ENCODE peak calls at places on chromosomes 11 and 22, in nine cellular contexts. One of them, this sample, is unnamed.

GRCh38 chr22:22880645-22881044 is 7.0 kb upstream of the IGLL5 start:
- DNase-seq in effector memory CD4-positive, alpha-beta T cell: no peak
- DNase-seq in right lobe of liver: no peak
- DNase-seq in CD8-positive, alpha-beta memory T cell: no peak
- DNase-seq in K562: no peak
- DNase-seq in neuronal stem cell: no peak
- DNase-seq in endothelial cell of umbilical vein: no peak
- DNase-seq in transverse colon: no peak
- DNase-seq in spleen: no peak
- DNase-seq in this sample: peak; percentile 39

GRCh38 chr11:4672470-4672869 is 25.2 kb downstream of the OR51E2 start:
- DNase-seq in effector memory CD4-positive, alpha-beta T cell: no peak
- DNase-seq in right lobe of liver: no peak
- DNase-seq in CD8-positive, alpha-beta memory T cell: no peak
- DNase-seq in K562: no peak
- DNase-seq in neuronal stem cell: no peak
- DNase-seq in endothelial cell of umbilical vein: no peak
- DNase-seq in transverse colon: no peak
- DNase-seq in spleen: no peak
- DNase-seq in this sample: no peak

GRCh38 chr11:27545946-27546345 is 39.4 kb upstream of the LIN7C start:
- DNase-seq in effector memory CD4-positive, alpha-beta T cell: no peak
- DNase-seq in right lobe of liver: no peak
- DNase-seq in CD8-positive, alpha-beta memory T cell: no peak
- DNase-seq in K562: no peak
- DNase-seq in neuronal stem cell: no peak
- DNase-seq in endothelial cell of umbilical vein: no peak
- DNase-seq in transverse colon: no peak
- DNase-seq in spleen: no peak
- DNase-seq in this sample: no peak

GRCh38 chr11:61571869-61572268 is 9.0 kb downstream of the SYT7 start:
- DNase-seq in effector memory CD4-positive, alpha-beta T cell: no peak
- DNase-seq in right lobe of liver: no peak
- DNase-seq in CD8-positive, alpha-beta memory T cell: no peak
- DNase-seq in K562: no peak
- DNase-seq in neuronal stem cell: no peak
- DNase-seq in endothelial cell of umbilical vein: no peak
- DNase-seq in transverse colon: no peak
- DNase-seq in spleen: no peak
- DNase-seq in this sample: no peak

GRCh38 chr11:45266693-45267451 is 19.3 kb downstream of the SYT13 start:
- DNase-seq in effector memory CD4-positive, alpha-beta T cell: no peak
- DNase-seq in right lobe of liver: no peak
- DNase-seq in CD8-positive, alpha-beta memory T cell: no peak
- DNase-seq in K562: peak; percentile 74
- DNase-seq in neuronal stem cell: no peak
- DNase-seq in endothelial cell of umbilical vein: no peak
- DNase-seq in transverse colon: peak; percentile 85
- DNase-seq in spleen: no peak
- DNase-seq in this sample: no peak

GRCh38 chr11:16946477-16947282 is 67.5 kb downstream of the PLEKHA7 start:
- DNase-seq in effector memory CD4-positive, alpha-beta T cell: no peak
- DNase-seq in right lobe of liver: no peak
- DNase-seq in CD8-positive, alpha-beta memory T cell: no peak
- DNase-seq in K562: no peak
- DNase-seq in neuronal stem cell: no peak
- DNase-seq in endothelial cell of umbilical vein: no peak
- DNase-seq in transverse colon: no peak
- DNase-seq in spleen: no peak
- DNase-seq in this sample: no peak

GRCh38 chr11:112837162-112837826 is 123.9 kb upstream of the NCAM1 start:
- DNase-seq in effector memory CD4-positive, alpha-beta T cell: no peak
- DNase-seq in right lobe of liver: peak; percentile 49
- DNase-seq in CD8-positive, alpha-beta memory T cell: no peak
- DNase-seq in K562: no peak
- DNase-seq in neuronal stem cell: no peak
- DNase-seq in endothelial cell of umbilical vein: no peak
- DNase-seq in transverse colon: no peak
- DNase-seq in spleen: no peak
- DNase-seq in this sample: no peak

GRCh38 chr11:124402326-124402922 is 3.6 kb upstream of the OR8B3 start:
- DNase-seq in effector memory CD4-positive, alpha-beta T cell: no peak
- DNase-seq in right lobe of liver: peak; percentile 68
- DNase-seq in CD8-positive, alpha-beta memory T cell: no peak
- DNase-seq in K562: peak; percentile 58
- DNase-seq in neuronal stem cell: peak; percentile 30
- DNase-seq in endothelial cell of umbilical vein: peak; percentile 67
- DNase-seq in transverse colon: peak; percentile 47
- DNase-seq in spleen: no peak
- DNase-seq in this sample: peak; percentile 88

GRCh38 chr11:62794201-62794775 is 2.5 kb upstream of the TMEM223 start:
- DNase-seq in effector memory CD4-positive, alpha-beta T cell: no peak
- DNase-seq in right lobe of liver: no peak
- DNase-seq in CD8-positive, alpha-beta memory T cell: no peak
- DNase-seq in K562: no peak
- DNase-seq in neuronal stem cell: no peak
- DNase-seq in endothelial cell of umbilical vein: no peak
- DNase-seq in transverse colon: no peak
- DNase-seq in spleen: no peak
- DNase-seq in this sample: no peak

GRCh38 chr11:57303990-57304579 is 20.7 kb downstream of the TNKS1BP1 start:
- DNase-seq in effector memory CD4-positive, alpha-beta T cell: no peak
- DNase-seq in right lobe of liver: no peak
- DNase-seq in CD8-positive, alpha-beta memory T cell: no peak
- DNase-seq in K562: no peak
- DNase-seq in neuronal stem cell: no peak
- DNase-seq in endothelial cell of umbilical vein: no peak
- DNase-seq in transverse colon: no peak
- DNase-seq in spleen: no peak
- DNase-seq in this sample: peak; percentile 90
- H3K36me3 ChIP-seq in effector memory CD4-positive, alpha-beta T cell: peaks cover 9% of the 10 kb centered on the region
- H3K36me3 ChIP-seq in right lobe of liver: no peaks in the 10 kb centered on the region
- H3K36me3 ChIP-seq in CD8-positive, alpha-beta memory T cell: no peaks in the 10 kb centered on the region
- H3K36me3 ChIP-seq in K562: peaks cover 54% of the 10 kb centered on the region
- H3K36me3 ChIP-seq in neuronal stem cell: peaks cover 93% of the 10 kb centered on the region
- H3K36me3 ChIP-seq in endothelial cell of umbilical vein: peaks cover 45% of the 10 kb centered on the region
- H3K36me3 ChIP-seq in transverse colon: peaks cover 4% of the 10 kb centered on the region
- H3K36me3 ChIP-seq in spleen: peaks cover 39% of the 10 kb centered on the region
- H3K36me3 ChIP-seq in this sample: peaks cover 72% of the 10 kb centered on the region

GRCh38 chr22:50444663-50445062 is 30.2 kb downstream of the SBF1 start:
- DNase-seq in effector memory CD4-positive, alpha-beta T cell: no peak
- DNase-seq in right lobe of liver: no peak
- DNase-seq in CD8-positive, alpha-beta memory T cell: no peak
- DNase-seq in K562: no peak
- DNase-seq in neuronal stem cell: no peak
- DNase-seq in endothelial cell of umbilical vein: peak; percentile 62
- DNase-seq in transverse colon: peak; percentile 62
- DNase-seq in spleen: no peak
- DNase-seq in this sample: peak; percentile 99
- H3K36me3 ChIP-seq in effector memory CD4-positive, alpha-beta T cell: peaks cover 43% of the 10 kb centered on the region
- H3K36me3 ChIP-seq in right lobe of liver: no peaks in the 10 kb centered on the region
- H3K36me3 ChIP-seq in CD8-positive, alpha-beta memory T cell: peaks cover 20% of the 10 kb centered on the region
- H3K36me3 ChIP-seq in K562: peaks cover 66% of the 10 kb centered on the region
- H3K36me3 ChIP-seq in neuronal stem cell: peaks cover 86% of the 10 kb centered on the region
- H3K36me3 ChIP-seq in endothelial cell of umbilical vein: peaks cover 45% of the 10 kb centered on the region
- H3K36me3 ChIP-seq in transverse colon: no peaks in the 10 kb centered on the region
- H3K36me3 ChIP-seq in spleen: peaks cover 94% of the 10 kb centered on the region
- H3K36me3 ChIP-seq in this sample: peaks cover 40% of the 10 kb centered on the region

GRCh38 chr11:490186-490929 is 16.7 kb downstream of the RNH1 start:
- DNase-seq in effector memory CD4-positive, alpha-beta T cell: no peak
- DNase-seq in right lobe of liver: no peak
- DNase-seq in CD8-positive, alpha-beta memory T cell: no peak
- DNase-seq in K562: no peak
- DNase-seq in neuronal stem cell: no peak
- DNase-seq in endothelial cell of umbilical vein: no peak
- DNase-seq in transverse colon: no peak
- DNase-seq in spleen: no peak
- DNase-seq in this sample: peak; percentile 83

GRCh38 chr11:488992-489391 is 18.1 kb downstream of the RNH1 start:
- DNase-seq in effector memory CD4-positive, alpha-beta T cell: no peak
- DNase-seq in right lobe of liver: no peak
- DNase-seq in CD8-positive, alpha-beta memory T cell: no peak
- DNase-seq in K562: no peak
- DNase-seq in neuronal stem cell: no peak
- DNase-seq in endothelial cell of umbilical vein: no peak
- DNase-seq in transverse colon: peak; percentile 46
- DNase-seq in spleen: no peak
- DNase-seq in this sample: peak; percentile 91

GRCh38 chr11:490930-491260 is 16.1 kb downstream of the RNH1 start:
- DNase-seq in effector memory CD4-positive, alpha-beta T cell: no peak
- DNase-seq in right lobe of liver: no peak
- DNase-seq in CD8-positive, alpha-beta memory T cell: no peak
- DNase-seq in K562: no peak
- DNase-seq in neuronal stem cell: no peak
- DNase-seq in endothelial cell of umbilical vein: no peak
- DNase-seq in transverse colon: no peak
- DNase-seq in spleen: no peak
- DNase-seq in this sample: peak; percentile 86

GRCh38 chr11:488579-488978 is 18.5 kb downstream of the RNH1 start:
- DNase-seq in effector memory CD4-positive, alpha-beta T cell: no peak
- DNase-seq in right lobe of liver: no peak
- DNase-seq in CD8-positive, alpha-beta memory T cell: no peak
- DNase-seq in K562: no peak
- DNase-seq in neuronal stem cell: no peak
- DNase-seq in endothelial cell of umbilical vein: no peak
- DNase-seq in transverse colon: no peak
- DNase-seq in spleen: no peak
- DNase-seq in this sample: peak; percentile 88

DNA sequence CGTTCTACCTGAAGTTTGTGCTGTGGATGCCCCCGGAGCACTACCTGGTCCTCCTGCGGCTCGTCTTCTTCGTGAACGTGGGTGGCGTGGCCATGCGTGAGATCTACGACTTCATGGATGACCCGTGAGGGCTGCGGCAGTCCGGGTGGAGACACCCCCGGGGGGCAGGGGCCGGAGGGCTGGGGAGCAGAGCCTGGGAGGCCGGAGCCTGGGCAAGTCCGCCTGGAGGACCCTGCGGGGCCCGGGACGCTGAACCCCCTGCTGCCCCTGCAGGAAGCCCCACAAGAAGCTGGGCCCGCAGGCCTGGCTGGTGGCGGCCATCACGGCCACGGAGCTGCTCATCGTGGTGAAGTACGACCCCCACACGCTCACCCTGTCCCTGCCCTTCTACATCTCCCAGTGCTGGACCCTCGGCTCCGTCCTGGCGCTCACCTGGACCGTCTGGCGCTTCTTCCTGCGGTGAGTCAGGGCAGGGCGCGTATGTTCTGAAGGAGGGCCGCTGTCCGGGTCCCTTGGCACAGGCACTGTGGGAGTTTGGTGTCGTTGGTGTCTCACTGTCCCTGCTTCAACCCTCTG is 17.3 kb downstream of the RNH1 start:
- DNase-seq in effector memory CD4-positive, alpha-beta T cell: no peak
- DNase-seq in right lobe of liver: no peak
- DNase-seq in CD8-positive, alpha-beta memory T cell: no peak
- DNase-seq in K562: no peak
- DNase-seq in neuronal stem cell: no peak
- DNase-seq in endothelial cell of umbilical vein: no peak
- DNase-seq in transverse colon: no peak
- DNase-seq in spleen: no peak
- DNase-seq in this sample: peak; percentile 90
- H3K36me3 ChIP-seq in effector memory CD4-positive, alpha-beta T cell: peaks cover 6% of the 10 kb centered on the region
- H3K36me3 ChIP-seq in right lobe of liver: no peaks in the 10 kb centered on the region
- H3K36me3 ChIP-seq in CD8-positive, alpha-beta memory T cell: no peaks in the 10 kb centered on the region
- H3K36me3 ChIP-seq in K562: peaks cover 67% of the 10 kb centered on the region
- H3K36me3 ChIP-seq in neuronal stem cell: peaks cover 40% of the 10 kb centered on the region
- H3K36me3 ChIP-seq in endothelial cell of umbilical vein: peaks cover 24% of the 10 kb centered on the region
- H3K36me3 ChIP-seq in transverse colon: peaks cover 4% of the 10 kb centered on the region
- H3K36me3 ChIP-seq in spleen: peaks cover 69% of the 10 kb centered on the region
- H3K36me3 ChIP-seq in this sample: peaks cover 16% of the 10 kb centered on the region

DNA sequence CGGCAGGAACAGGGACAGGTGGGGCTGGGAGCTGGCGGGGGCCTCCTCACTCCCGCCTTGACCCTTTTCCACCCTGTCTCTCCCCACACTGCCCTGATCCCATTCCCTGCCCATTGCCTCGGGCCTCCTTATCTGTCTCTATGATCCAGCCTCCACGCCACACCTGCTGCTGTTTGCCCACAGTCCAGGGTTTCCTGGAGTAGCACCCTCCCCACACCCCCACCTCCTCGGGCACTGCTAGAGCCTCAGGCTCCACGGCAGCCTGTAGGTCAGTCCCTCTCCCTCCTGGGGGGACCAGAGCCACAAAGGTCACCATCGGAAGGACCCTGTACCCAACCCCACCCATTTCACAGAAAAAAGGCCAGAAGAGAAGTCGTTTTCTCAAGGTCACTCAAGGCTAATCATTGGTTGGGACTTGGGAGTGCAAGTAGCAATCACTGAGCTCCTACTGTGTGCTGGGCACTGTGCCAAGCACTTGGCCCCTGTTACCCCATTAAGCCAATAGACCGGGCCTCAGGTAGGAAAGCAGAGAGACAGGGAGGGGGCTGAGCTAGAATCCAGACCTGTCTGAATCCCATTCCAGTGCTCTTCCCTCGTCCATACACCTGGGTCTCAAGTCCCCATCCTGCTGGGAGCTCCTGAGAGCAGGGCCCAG is 71.8 kb downstream of the PDE2A start:
- DNase-seq in effector memory CD4-positive, alpha-beta T cell: no peak
- DNase-seq in right lobe of liver: no peak
- DNase-seq in CD8-positive, alpha-beta memory T cell: no peak
- DNase-seq in K562: no peak
- DNase-seq in neuronal stem cell: no peak
- DNase-seq in endothelial cell of umbilical vein: no peak
- DNase-seq in transverse colon: peak; percentile 47
- DNase-seq in spleen: no peak
- DNase-seq in this sample: no peak
- H3K36me3 ChIP-seq in effector memory CD4-positive, alpha-beta T cell: no peaks in the 10 kb centered on the region
- H3K36me3 ChIP-seq in right lobe of liver: no peaks in the 10 kb centered on the region
- H3K36me3 ChIP-seq in CD8-positive, alpha-beta memory T cell: no peaks in the 10 kb centered on the region
- H3K36me3 ChIP-seq in K562: no peaks in the 10 kb centered on the region
- H3K36me3 ChIP-seq in neuronal stem cell: no peaks in the 10 kb centered on the region
- H3K36me3 ChIP-seq in endothelial cell of umbilical vein: no peaks in the 10 kb centered on the region
- H3K36me3 ChIP-seq in transverse colon: no peaks in the 10 kb centered on the region
- H3K36me3 ChIP-seq in spleen: no peaks in the 10 kb centered on the region
- H3K36me3 ChIP-seq in this sample: no peaks in the 10 kb centered on the region

DNA sequence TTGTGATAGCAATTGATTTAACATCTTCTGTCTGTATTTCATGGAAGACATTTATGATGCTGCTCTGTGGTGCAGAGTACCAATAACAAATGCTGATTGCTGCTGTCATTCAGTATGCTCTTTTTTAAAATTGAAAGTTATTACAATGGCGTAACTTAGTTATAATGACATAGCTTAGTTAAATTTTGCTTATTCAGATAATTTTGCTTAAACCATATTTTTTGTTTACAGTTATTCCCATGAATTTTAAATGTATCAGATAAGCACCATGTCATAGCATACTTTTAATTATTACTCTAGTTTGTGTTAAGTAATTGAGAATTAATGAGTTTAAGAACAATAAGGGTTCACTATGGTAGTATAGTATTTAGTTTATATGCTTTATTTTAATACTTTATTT is 15.5 kb downstream of the PRMT3 start:
- DNase-seq in effector memory CD4-positive, alpha-beta T cell: no peak
- DNase-seq in right lobe of liver: no peak
- DNase-seq in CD8-positive, alpha-beta memory T cell: no peak
- DNase-seq in K562: no peak
- DNase-seq in neuronal stem cell: no peak
- DNase-seq in endothelial cell of umbilical vein: no peak
- DNase-seq in transverse colon: no peak
- DNase-seq in spleen: no peak
- DNase-seq in this sample: no peak
- H3K36me3 ChIP-seq in effector memory CD4-positive, alpha-beta T cell: peaks cover 31% of the 10 kb centered on the region
- H3K36me3 ChIP-seq in right lobe of liver: no peaks in the 10 kb centered on the region
- H3K36me3 ChIP-seq in CD8-positive, alpha-beta memory T cell: peaks cover 4% of the 10 kb centered on the region
- H3K36me3 ChIP-seq in K562: peaks cover 85% of the 10 kb centered on the region
- H3K36me3 ChIP-seq in neuronal stem cell: peaks cover 76% of the 10 kb centered on the region
- H3K36me3 ChIP-seq in endothelial cell of umbilical vein: no peaks in the 10 kb centered on the region
- H3K36me3 ChIP-seq in transverse colon: no peaks in the 10 kb centered on the region
- H3K36me3 ChIP-seq in spleen: peaks cover 93% of the 10 kb centered on the region
- H3K36me3 ChIP-seq in this sample: peaks cover 19% of the 10 kb centered on the region

This sample was measured in osteoblast.